ENCODE peak calls at places on chromosomes 1 and 21, in nine cellular contexts. One of them, this sample, is unnamed.

GRCh38 chr21:32613436-32614043 is 1.4 kb upstream of the CFAP298 start:
- DNase-seq in fibroblast of lung: no peak
- DNase-seq in lower lobe of right lung: no peak
- DNase-seq in foreskin fibroblast: no peak
- DNase-seq in coronary artery: no peak
- DNase-seq in HFF-Myc: no peak
- DNase-seq in SK-N-SH: no peak
- DNase-seq in prostate gland: no peak
- DNase-seq in colonic mucosa: no peak
- DNase-seq in this sample: no peak

GRCh38 chr1:119935373-119935772 is 39.1 kb upstream of the ADAM30 start:
- DNase-seq in fibroblast of lung: no peak
- DNase-seq in lower lobe of right lung: no peak
- DNase-seq in foreskin fibroblast: no peak
- DNase-seq in coronary artery: no peak
- DNase-seq in HFF-Myc: no peak
- DNase-seq in SK-N-SH: no peak
- DNase-seq in prostate gland: no peak
- DNase-seq in colonic mucosa: no peak
- DNase-seq in this sample: no peak

GRCh38 chr1:39494671-39495410 is 3.4 kb downstream of the BMP8A start:
- DNase-seq in fibroblast of lung: no peak
- DNase-seq in lower lobe of right lung: no peak
- DNase-seq in foreskin fibroblast: no peak
- DNase-seq in coronary artery: no peak
- DNase-seq in HFF-Myc: no peak
- DNase-seq in SK-N-SH: no peak
- DNase-seq in prostate gland: no peak
- DNase-seq in colonic mucosa: no peak
- DNase-seq in this sample: no peak

GRCh38 chr1:43300661-43301094 is at the start of gene TIE1:
- DNase-seq in fibroblast of lung: no peak
- DNase-seq in lower lobe of right lung: no peak
- DNase-seq in foreskin fibroblast: no peak
- DNase-seq in coronary artery: no peak
- DNase-seq in HFF-Myc: no peak
- DNase-seq in SK-N-SH: no peak
- DNase-seq in prostate gland: no peak
- DNase-seq in colonic mucosa: no peak
- DNase-seq in this sample: peak

GRCh38 chr1:31374511-31375196 is 1.8 kb upstream of the FABP3 start:
- DNase-seq in fibroblast of lung: peak
- DNase-seq in lower lobe of right lung: no peak
- DNase-seq in foreskin fibroblast: peak
- DNase-seq in coronary artery: peak
- DNase-seq in HFF-Myc: no peak
- DNase-seq in SK-N-SH: no peak
- DNase-seq in prostate gland: no peak
- DNase-seq in colonic mucosa: no peak
- DNase-seq in this sample: no peak

GRCh38 chr1:95380909-95381308 is 146.9 kb downstream of the RWDD3 start:
- DNase-seq in fibroblast of lung: no peak
- DNase-seq in lower lobe of right lung: no peak
- DNase-seq in foreskin fibroblast: no peak
- DNase-seq in coronary artery: no peak
- DNase-seq in HFF-Myc: no peak
- DNase-seq in SK-N-SH: no peak
- DNase-seq in prostate gland: no peak
- DNase-seq in colonic mucosa: no peak
- DNase-seq in this sample: no peak

GRCh38 chr1:37752213-37752582 is 12.7 kb downstream of the EPHA10 start:
- DNase-seq in fibroblast of lung: no peak
- DNase-seq in lower lobe of right lung: no peak
- DNase-seq in foreskin fibroblast: no peak
- DNase-seq in coronary artery: no peak
- DNase-seq in HFF-Myc: no peak
- DNase-seq in SK-N-SH: peak
- DNase-seq in prostate gland: no peak
- DNase-seq in colonic mucosa: no peak
- DNase-seq in this sample: no peak

GRCh38 chr1:54324750-54325704 is 81.2 kb downstream of the SSBP3 start:
- DNase-seq in fibroblast of lung: peak
- DNase-seq in lower lobe of right lung: no peak
- DNase-seq in foreskin fibroblast: no peak
- DNase-seq in coronary artery: no peak
- DNase-seq in HFF-Myc: no peak
- DNase-seq in SK-N-SH: no peak
- DNase-seq in prostate gland: no peak
- DNase-seq in colonic mucosa: no peak
- DNase-seq in this sample: no peak

GRCh38 chr1:229238231-229238630 is 32.7 kb upstream of the RAB4A start:
- DNase-seq in fibroblast of lung: no peak
- DNase-seq in lower lobe of right lung: no peak
- DNase-seq in foreskin fibroblast: no peak
- DNase-seq in coronary artery: no peak
- DNase-seq in HFF-Myc: no peak
- DNase-seq in SK-N-SH: no peak
- DNase-seq in prostate gland: no peak
- DNase-seq in colonic mucosa: no peak
- DNase-seq in this sample: no peak

GRCh38 chr1:44294588-44295007 is 60.5 kb downstream of the ERI3 start:
- DNase-seq in fibroblast of lung: peak
- DNase-seq in lower lobe of right lung: no peak
- DNase-seq in foreskin fibroblast: peak
- DNase-seq in coronary artery: no peak
- DNase-seq in HFF-Myc: no peak
- DNase-seq in SK-N-SH: peak
- DNase-seq in prostate gland: no peak
- DNase-seq in colonic mucosa: peak
- DNase-seq in this sample: peak

GRCh38 chr1:58251415-58252073 is 295.0 kb downstream of the OMA1 start:
- DNase-seq in fibroblast of lung: no peak
- DNase-seq in lower lobe of right lung: no peak
- DNase-seq in foreskin fibroblast: no peak
- DNase-seq in coronary artery: no peak
- DNase-seq in HFF-Myc: no peak
- DNase-seq in SK-N-SH: peak
- DNase-seq in prostate gland: no peak
- DNase-seq in colonic mucosa: no peak
- DNase-seq in this sample: peak

GRCh38 chr1:157969693-157970485 is 23.6 kb upstream of the KIRREL1 start:
- DNase-seq in fibroblast of lung: peak
- DNase-seq in lower lobe of right lung: no peak
- DNase-seq in foreskin fibroblast: peak
- DNase-seq in coronary artery: no peak
- DNase-seq in HFF-Myc: peak
- DNase-seq in SK-N-SH: peak
- DNase-seq in prostate gland: no peak
- DNase-seq in colonic mucosa: peak
- DNase-seq in this sample: peak

GRCh38 chr1:113981962-113982931 is 3.0 kb downstream of the OLFML3 start:
- DNase-seq in fibroblast of lung: peak
- DNase-seq in lower lobe of right lung: no peak
- DNase-seq in foreskin fibroblast: peak
- DNase-seq in coronary artery: peak
- DNase-seq in HFF-Myc: peak
- DNase-seq in SK-N-SH: peak
- DNase-seq in prostate gland: no peak
- DNase-seq in colonic mucosa: peak
- DNase-seq in this sample: no peak

GRCh38 chr1:198171667-198172294 is 15.0 kb downstream of the NEK7 start:
- DNase-seq in fibroblast of lung: no peak
- DNase-seq in lower lobe of right lung: no peak
- DNase-seq in foreskin fibroblast: no peak
- DNase-seq in coronary artery: no peak
- DNase-seq in HFF-Myc: no peak
- DNase-seq in SK-N-SH: no peak
- DNase-seq in prostate gland: no peak
- DNase-seq in colonic mucosa: no peak
- DNase-seq in this sample: no peak

GRCh38 chr1:161869291-161869690 is 103.2 kb downstream of the ATF6 start:
- DNase-seq in fibroblast of lung: no peak
- DNase-seq in lower lobe of right lung: no peak
- DNase-seq in foreskin fibroblast: no peak
- DNase-seq in coronary artery: no peak
- DNase-seq in HFF-Myc: no peak
- DNase-seq in SK-N-SH: no peak
- DNase-seq in prostate gland: no peak
- DNase-seq in colonic mucosa: no peak
- DNase-seq in this sample: no peak

GRCh38 chr1:233094269-233094668 is 143.9 kb downstream of the NTPCR start:
- DNase-seq in fibroblast of lung: no peak
- DNase-seq in lower lobe of right lung: no peak
- DNase-seq in foreskin fibroblast: no peak
- DNase-seq in coronary artery: no peak
- DNase-seq in HFF-Myc: no peak
- DNase-seq in SK-N-SH: no peak
- DNase-seq in prostate gland: no peak
- DNase-seq in colonic mucosa: no peak
- DNase-seq in this sample: no peak

GRCh38 chr1:89843279-89844121 is 22.7 kb downstream of the LRRC8D start:
- DNase-seq in fibroblast of lung: peak
- DNase-seq in lower lobe of right lung: peak
- DNase-seq in foreskin fibroblast: peak
- DNase-seq in coronary artery: peak
- DNase-seq in HFF-Myc: no peak
- DNase-seq in SK-N-SH: peak
- DNase-seq in prostate gland: peak
- DNase-seq in colonic mucosa: peak
- DNase-seq in this sample: peak

GRCh38 chr1:151146416-151147131 is at the start of gene SEMA6C:
- DNase-seq in fibroblast of lung: peak
- DNase-seq in lower lobe of right lung: peak
- DNase-seq in foreskin fibroblast: peak
- DNase-seq in coronary artery: peak
- DNase-seq in HFF-Myc: peak
- DNase-seq in SK-N-SH: peak
- DNase-seq in prostate gland: peak
- DNase-seq in colonic mucosa: peak
- DNase-seq in this sample: peak

DNA sequence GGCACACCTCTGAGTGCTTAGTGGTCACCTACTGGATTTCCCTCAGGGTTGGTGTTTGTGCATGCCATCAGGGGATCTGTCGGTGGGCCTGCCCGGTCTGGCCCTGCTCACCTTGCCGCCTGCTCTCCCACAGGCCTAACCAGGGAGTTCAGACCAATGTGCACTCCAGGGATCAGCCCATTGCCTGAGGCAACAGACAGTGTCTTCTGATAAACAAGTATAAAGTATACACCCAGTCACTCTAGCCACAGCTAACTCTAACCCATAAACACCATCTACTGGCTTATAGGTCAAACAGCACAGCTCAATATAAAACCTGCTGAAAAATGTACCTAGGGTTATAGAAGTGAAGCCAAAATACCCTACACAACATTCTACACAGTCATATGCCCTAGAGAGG is 1300.0 kb downstream of the PLA2G4A start:
- DNase-seq in fibroblast of lung: peak
- DNase-seq in lower lobe of right lung: no peak
- DNase-seq in foreskin fibroblast: peak
- DNase-seq in coronary artery: no peak
- DNase-seq in HFF-Myc: peak
- DNase-seq in SK-N-SH: no peak
- DNase-seq in prostate gland: no peak
- DNase-seq in colonic mucosa: no peak
- DNase-seq in this sample: no peak
- TF ChIP-seq CTCF in fibroblast of lung: no peak
- TF ChIP-seq CTCF in lower lobe of right lung: no peak
- TF ChIP-seq CTCF in foreskin fibroblast: peak
- TF ChIP-seq CTCF in coronary artery: no peak
- TF ChIP-seq CTCF in HFF-Myc: no peak
- TF ChIP-seq CTCF in SK-N-SH: no peak
- TF ChIP-seq CTCF in prostate gland: no peak
- TF ChIP-seq CTCF in colonic mucosa: no peak
- TF ChIP-seq CTCF in this sample: no peak

GRCh38 chr1:177334276-177334675 is 163.5 kb downstream of the BRINP2 start:
- DNase-seq in fibroblast of lung: no peak
- DNase-seq in lower lobe of right lung: no peak
- DNase-seq in foreskin fibroblast: no peak
- DNase-seq in coronary artery: no peak
- DNase-seq in HFF-Myc: no peak
- DNase-seq in SK-N-SH: peak
- DNase-seq in prostate gland: no peak
- DNase-seq in colonic mucosa: no peak
- DNase-seq in this sample: no peak
- TF ChIP-seq CTCF in fibroblast of lung: no peak
- TF ChIP-seq CTCF in lower lobe of right lung: no peak
- TF ChIP-seq CTCF in foreskin fibroblast: no peak
- TF ChIP-seq CTCF in coronary artery: no peak
- TF ChIP-seq CTCF in HFF-Myc: no peak
- TF ChIP-seq CTCF in SK-N-SH: no peak
- TF ChIP-seq CTCF in prostate gland: no peak
- TF ChIP-seq CTCF in colonic mucosa: no peak
- TF ChIP-seq CTCF in this sample: no peak

DNA sequence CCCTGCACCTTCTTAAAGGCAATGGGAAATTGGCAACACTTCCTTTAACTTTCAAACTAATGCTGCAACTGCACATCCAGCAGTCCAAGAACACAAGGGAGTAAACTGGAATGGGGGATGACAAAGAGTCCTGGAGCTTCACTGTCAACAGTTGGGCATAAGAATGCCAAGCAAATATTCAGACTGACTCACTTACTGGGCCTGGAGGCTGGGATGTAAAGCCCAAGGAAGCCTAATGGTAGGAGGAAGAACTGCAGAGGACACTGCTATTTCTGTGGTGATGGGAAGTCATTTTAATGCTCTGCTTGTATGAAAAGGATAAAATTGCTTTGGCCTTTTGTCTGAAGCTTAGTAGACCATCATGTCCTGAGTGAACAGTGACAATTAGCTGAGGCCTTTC is 15.7 kb upstream of the DMRTA2 start:
- DNase-seq in fibroblast of lung: no peak
- DNase-seq in lower lobe of right lung: no peak
- DNase-seq in foreskin fibroblast: no peak
- DNase-seq in coronary artery: no peak
- DNase-seq in HFF-Myc: no peak
- DNase-seq in SK-N-SH: no peak
- DNase-seq in prostate gland: no peak
- DNase-seq in colonic mucosa: no peak
- DNase-seq in this sample: no peak
- TF ChIP-seq CTCF in fibroblast of lung: no peak
- TF ChIP-seq CTCF in lower lobe of right lung: no peak
- TF ChIP-seq CTCF in foreskin fibroblast: no peak
- TF ChIP-seq CTCF in coronary artery: no peak
- TF ChIP-seq CTCF in HFF-Myc: peak
- TF ChIP-seq CTCF in SK-N-SH: peak
- TF ChIP-seq CTCF in prostate gland: no peak
- TF ChIP-seq CTCF in colonic mucosa: no peak
- TF ChIP-seq CTCF in this sample: peak

GRCh38 chr1:163213626-163214025 is 10.9 kb upstream of the RGS5 start:
- DNase-seq in fibroblast of lung: peak
- DNase-seq in lower lobe of right lung: no peak
- DNase-seq in foreskin fibroblast: no peak
- DNase-seq in coronary artery: no peak
- DNase-seq in HFF-Myc: no peak
- DNase-seq in SK-N-SH: no peak
- DNase-seq in prostate gland: no peak
- DNase-seq in colonic mucosa: no peak
- DNase-seq in this sample: no peak

DNA sequence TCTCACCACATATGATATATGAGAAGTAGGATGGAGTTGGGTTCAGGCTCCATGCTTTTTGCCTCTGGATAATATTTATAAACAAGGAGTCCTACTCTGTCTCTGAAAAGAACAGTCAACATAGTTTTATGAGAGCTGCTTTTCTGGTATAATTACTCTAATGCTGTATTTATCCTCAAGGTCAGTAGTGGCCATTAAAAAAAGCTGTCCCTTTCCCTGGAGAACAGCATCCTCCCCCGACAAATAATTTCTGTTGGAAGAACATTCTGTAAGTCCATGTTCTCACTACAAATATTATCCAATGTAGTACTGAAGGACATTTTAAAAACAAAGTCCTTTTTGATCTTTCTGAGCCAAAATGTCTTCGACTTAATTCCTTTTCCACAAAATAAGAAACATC is 9.0 kb upstream of the RGS5 start:
- DNase-seq in fibroblast of lung: no peak
- DNase-seq in lower lobe of right lung: no peak
- DNase-seq in foreskin fibroblast: no peak
- DNase-seq in coronary artery: no peak
- DNase-seq in HFF-Myc: no peak
- DNase-seq in SK-N-SH: no peak
- DNase-seq in prostate gland: no peak
- DNase-seq in colonic mucosa: no peak
- DNase-seq in this sample: no peak
- TF ChIP-seq CTCF in fibroblast of lung: no peak
- TF ChIP-seq CTCF in lower lobe of right lung: no peak
- TF ChIP-seq CTCF in foreskin fibroblast: no peak
- TF ChIP-seq CTCF in coronary artery: no peak
- TF ChIP-seq CTCF in HFF-Myc: no peak
- TF ChIP-seq CTCF in SK-N-SH: no peak
- TF ChIP-seq CTCF in prostate gland: no peak
- TF ChIP-seq CTCF in colonic mucosa: no peak
- TF ChIP-seq CTCF in this sample: no peak